ENCODE peak calls at places on chromosomes 2 and 18, in nine cellular contexts. D is NCI-H1417; S is activated CD8-positive, alpha-beta memory T cell treated with anti-CD3 and anti-CD28 coated beads, Interleukin-2, amount 50 U/mL, for 48 hours; Q is CD8-positive, alpha-beta memory T cell; B is fibroblast of the aortic adventitia; V is DMS153; N is NCI-H2029; Y is posterior cingulate gyrus; G is mesendoderm. E is an unnamed sample.

GRCh38 chr2:15041429-15041837 is 408.9 kb downstream of the LRATD1 start:
- DNase-seq in D (no peak), S (no peak), Q (no peak), B (no peak), V (no peak), N (no peak), Y (peak; percentile 75), G (no peak), E (no peak)

GRCh38 chr2:129709030-129709955 is 270.2 kb upstream of the RAB6C start:
- DNase-seq in D (peak; percentile 4), S (no peak), Q (no peak), B (no peak), V (peak; percentile 3), N (no peak), Y (no peak), G (no peak), E (no peak)

GRCh38 chr2:23721454-23721826 is 205.5 kb downstream of the ATAD2B start:
- DNase-seq in D (no peak), S (no peak), Q (no peak), B (no peak), V (no peak), N (no peak), Y (peak; percentile 54), G (no peak), E (no peak)

GRCh38 chr18:3441290-3441689 is 8.7 kb upstream of the TGIF1 start:
- DNase-seq in D (peak; percentile 6), S (no peak), Q (no peak), B (peak; percentile 14), V (no peak), N (no peak), Y (no peak), G (peak; percentile 77), E (no peak)

GRCh38 chr2:191840916-191841315 is 6.0 kb downstream of the CAVIN2 start:
- DNase-seq in D (no peak), S (no peak), Q (no peak), B (no peak), V (no peak), N (no peak), Y (no peak), G (no peak), E (no peak)

GRCh38 chr2:219684721-219685689 is 57.6 kb downstream of the SLC4A3 start:
- DNase-seq in D (peak; percentile 63), S (peak; percentile 71), Q (no peak), B (peak; percentile 92), V (peak; percentile 92), N (peak; percentile 27), Y (peak; percentile 85), G (peak; percentile 90), E (peak; percentile 91)

GRCh38 chr18:38167623-38168022 is 602.0 kb upstream of the CELF4 start:
- DNase-seq in D (no peak), S (no peak), Q (no peak), B (no peak), V (no peak), N (no peak), Y (no peak), G (no peak), E (no peak)

GRCh38 chr2:210955591-210955990 is 399.2 kb downstream of the CPS1 start:
- DNase-seq in D (no peak), S (no peak), Q (no peak), B (peak; percentile 83), V (no peak), N (no peak), Y (no peak), G (peak; percentile 60), E (no peak)

GRCh38 chr2:131584940-131585339 is 57.3 kb downstream of the CCDC74A start:
- DNase-seq in D (no peak), S (no peak), Q (no peak), B (no peak), V (no peak), N (no peak), Y (no peak), G (no peak), E (no peak)

GRCh38 chr2:38750793-38751042 is 443 bp downstream of the SRSF7 start:
- DNase-seq in D (peak; percentile 85), S (peak; percentile 89), Q (no peak), B (no peak), V (no peak), N (peak; percentile 39), Y (no peak), G (no peak), E (peak; percentile 52)

GRCh38 chr18:8257851-8258434 is 351.3 kb upstream of the RAB12 start:
- DNase-seq in D (no peak), S (no peak), Q (no peak), B (no peak), V (no peak), N (no peak), Y (no peak), G (peak; percentile 18), E (no peak)

GRCh38 chr2:28751956-28752607 is 452 bp downstream of the PPP1CB start:
- DNase-seq in D (peak; percentile 40), S (peak; percentile 72), Q (peak; percentile 18), B (no peak), V (peak; percentile 76), N (no peak), Y (no peak), G (peak; percentile 29), E (no peak)

GRCh38 chr18:49861659-49862058 is 48.3 kb upstream of the ACAA2 start:
- DNase-seq in D (no peak), S (no peak), Q (no peak), B (no peak), V (no peak), N (no peak), Y (no peak), G (peak; percentile 36), E (no peak)

GRCh38 chr2:70979626-70980025 is 1.2 kb downstream of the ANKRD53 start:
- DNase-seq in D (no peak), S (no peak), Q (no peak), B (no peak), V (no peak), N (no peak), Y (peak; percentile 80), G (no peak), E (no peak)

GRCh38 chr2:42196403-42197267 is 27.5 kb downstream of the EML4 start:
- DNase-seq in D (no peak), S (no peak), Q (peak; percentile 48), B (peak; percentile 53), V (no peak), N (peak; percentile 3), Y (no peak), G (peak; percentile 93), E (no peak)

GRCh38 chr2:148122788-148123187 is 101.9 kb downstream of the MBD5 start:
- DNase-seq in D (no peak), S (no peak), Q (no peak), B (peak; percentile 42), V (no peak), N (no peak), Y (no peak), G (peak; percentile 5), E (no peak)

GRCh38 chr2:46909771-46910419 is 5.7 kb downstream of the MCFD2 start:
- DNase-seq in D (no peak), S (no peak), Q (no peak), B (peak; percentile 74), V (no peak), N (no peak), Y (no peak), G (peak; percentile 76), E (no peak)

GRCh38 chr2:121649652-121650553 is 641 bp upstream of the CLASP1 start:
- DNase-seq in D (peak; percentile 78), S (peak; percentile 90), Q (peak; percentile 85), B (peak; percentile 92), V (peak; percentile 80), N (peak; percentile 74), Y (peak; percentile 96), G (peak; percentile 96), E (peak; percentile 78)

GRCh38 chr2:16773080-16773713 is 107.6 kb upstream of the CYRIA start:
- DNase-seq in D (peak; percentile 76), S (no peak), Q (no peak), B (peak; percentile 43), V (peak; percentile 43), N (no peak), Y (peak; percentile 87), G (peak; percentile 73), E (peak; percentile 75)

GRCh38 chr2:146461068-146461467 is 1383.8 kb upstream of the ACVR2A start:
- DNase-seq in D (no peak), S (no peak), Q (no peak), B (no peak), V (no peak), N (no peak), Y (no peak), G (no peak), E (no peak)

E was measured in NCI-H1436.